ENCODE peak calls at places on chromosome 20, in five cellular contexts. One of them, this sample, is unnamed.

GRCh38 chr20:50788045-50788867 is 6.6 kb upstream of the BCAS4 start:
- DNase-seq in anterior cingulate cortex: no peak
- DNase-seq in activated naive CD8-positive, alpha-beta T cell treated with anti-CD3 and anti-CD28 coated beads for 36 hours: no peak
- DNase-seq in GM12864: no peak
- DNase-seq in GM03348: peak; percentile 70
- DNase-seq in this sample: peak; percentile 60

GRCh38 chr20:37995856-37996625 is 37.2 kb downstream of the TTI1 start:
- DNase-seq in anterior cingulate cortex: no peak
- DNase-seq in activated naive CD8-positive, alpha-beta T cell treated with anti-CD3 and anti-CD28 coated beads for 36 hours: no peak
- DNase-seq in GM12864: no peak
- DNase-seq in GM03348: no peak
- DNase-seq in this sample: no peak

GRCh38 chr20:59253779-59254319 is 46.6 kb upstream of the EDN3 start:
- DNase-seq in anterior cingulate cortex: no peak
- DNase-seq in activated naive CD8-positive, alpha-beta T cell treated with anti-CD3 and anti-CD28 coated beads for 36 hours: peak; percentile 46
- DNase-seq in GM12864: no peak
- DNase-seq in GM03348: no peak
- DNase-seq in this sample: peak; percentile 30

GRCh38 chr20:4320284-4320683 is 304.9 kb upstream of the RNF24 start:
- DNase-seq in anterior cingulate cortex: no peak
- DNase-seq in activated naive CD8-positive, alpha-beta T cell treated with anti-CD3 and anti-CD28 coated beads for 36 hours: no peak
- DNase-seq in GM12864: no peak
- DNase-seq in GM03348: no peak
- DNase-seq in this sample: no peak

GRCh38 chr20:15205023-15205422 is 867.6 kb upstream of the FLRT3 start:
- DNase-seq in anterior cingulate cortex: no peak
- DNase-seq in activated naive CD8-positive, alpha-beta T cell treated with anti-CD3 and anti-CD28 coated beads for 36 hours: no peak
- DNase-seq in GM12864: no peak
- DNase-seq in GM03348: no peak
- DNase-seq in this sample: no peak

GRCh38 chr20:61860588-61860987 is 205.1 kb downstream of the TAF4 start:
- DNase-seq in anterior cingulate cortex: no peak
- DNase-seq in activated naive CD8-positive, alpha-beta T cell treated with anti-CD3 and anti-CD28 coated beads for 36 hours: no peak
- DNase-seq in GM12864: no peak
- DNase-seq in GM03348: no peak
- DNase-seq in this sample: no peak

GRCh38 chr20:63953764-63954429 is 2.3 kb downstream of the UCKL1 start:
- DNase-seq in anterior cingulate cortex: no peak
- DNase-seq in activated naive CD8-positive, alpha-beta T cell treated with anti-CD3 and anti-CD28 coated beads for 36 hours: no peak
- DNase-seq in GM12864: no peak
- DNase-seq in GM03348: no peak
- DNase-seq in this sample: no peak

GRCh38 chr20:64065973-64066341 is 3.0 kb downstream of the TCEA2 start:
- DNase-seq in anterior cingulate cortex: no peak
- DNase-seq in activated naive CD8-positive, alpha-beta T cell treated with anti-CD3 and anti-CD28 coated beads for 36 hours: peak; percentile 69
- DNase-seq in GM12864: peak; percentile 85
- DNase-seq in GM03348: peak; percentile 69
- DNase-seq in this sample: peak; percentile 94

GRCh38 chr20:53774487-53775203 is 181.0 kb upstream of the ZNF217 start:
- DNase-seq in anterior cingulate cortex: no peak
- DNase-seq in activated naive CD8-positive, alpha-beta T cell treated with anti-CD3 and anti-CD28 coated beads for 36 hours: no peak
- DNase-seq in GM12864: no peak
- DNase-seq in GM03348: peak; percentile 84
- DNase-seq in this sample: peak; percentile 41

GRCh38 chr20:33789858-33790182 is 21.3 kb upstream of the CHMP4B start:
- DNase-seq in anterior cingulate cortex: no peak
- DNase-seq in activated naive CD8-positive, alpha-beta T cell treated with anti-CD3 and anti-CD28 coated beads for 36 hours: no peak
- DNase-seq in GM12864: no peak
- DNase-seq in GM03348: no peak
- DNase-seq in this sample: no peak

GRCh38 chr20:34754611-34755010 is 50.5 kb downstream of the TP53INP2 start:
- DNase-seq in anterior cingulate cortex: no peak
- DNase-seq in activated naive CD8-positive, alpha-beta T cell treated with anti-CD3 and anti-CD28 coated beads for 36 hours: no peak
- DNase-seq in GM12864: no peak
- DNase-seq in GM03348: no peak
- DNase-seq in this sample: no peak

GRCh38 chr20:39885975-39886649 is 802.9 kb downstream of the MAFB start:
- DNase-seq in anterior cingulate cortex: no peak
- DNase-seq in activated naive CD8-positive, alpha-beta T cell treated with anti-CD3 and anti-CD28 coated beads for 36 hours: peak; percentile 2
- DNase-seq in GM12864: peak; percentile 3
- DNase-seq in GM03348: peak; percentile 77
- DNase-seq in this sample: peak; percentile 3

GRCh38 chr20:35849726-35850125 is 77.9 kb downstream of the PHF20 start:
- DNase-seq in anterior cingulate cortex: peak; percentile 19
- DNase-seq in activated naive CD8-positive, alpha-beta T cell treated with anti-CD3 and anti-CD28 coated beads for 36 hours: no peak
- DNase-seq in GM12864: no peak
- DNase-seq in GM03348: no peak
- DNase-seq in this sample: no peak

GRCh38 chr20:47540443-47541354 is 39.0 kb downstream of the NCOA3 start:
- DNase-seq in anterior cingulate cortex: no peak
- DNase-seq in activated naive CD8-positive, alpha-beta T cell treated with anti-CD3 and anti-CD28 coated beads for 36 hours: no peak
- DNase-seq in GM12864: no peak
- DNase-seq in GM03348: no peak
- DNase-seq in this sample: no peak

GRCh38 chr20:31835977-31836852 is 9.2 kb downstream of the FOXS1 start:
- DNase-seq in anterior cingulate cortex: peak; percentile 29
- DNase-seq in activated naive CD8-positive, alpha-beta T cell treated with anti-CD3 and anti-CD28 coated beads for 36 hours: peak; percentile 24
- DNase-seq in GM12864: no peak
- DNase-seq in GM03348: peak; percentile 95
- DNase-seq in this sample: peak; percentile 94

GRCh38 chr20:35360033-35360432 is 51.7 kb downstream of the UQCC1 start:
- DNase-seq in anterior cingulate cortex: no peak
- DNase-seq in activated naive CD8-positive, alpha-beta T cell treated with anti-CD3 and anti-CD28 coated beads for 36 hours: no peak
- DNase-seq in GM12864: no peak
- DNase-seq in GM03348: peak; percentile 33
- DNase-seq in this sample: no peak

GRCh38 chr20:10119336-10119735 is 84.5 kb downstream of the ANKEF1 start:
- DNase-seq in anterior cingulate cortex: no peak
- DNase-seq in activated naive CD8-positive, alpha-beta T cell treated with anti-CD3 and anti-CD28 coated beads for 36 hours: no peak
- DNase-seq in GM12864: no peak
- DNase-seq in GM03348: no peak
- DNase-seq in this sample: no peak

GRCh38 chr20:54168961-54169862 is 4.6 kb downstream of the CYP24A1 start:
- DNase-seq in anterior cingulate cortex: no peak
- DNase-seq in activated naive CD8-positive, alpha-beta T cell treated with anti-CD3 and anti-CD28 coated beads for 36 hours: no peak
- DNase-seq in GM12864: no peak
- DNase-seq in GM03348: no peak
- DNase-seq in this sample: no peak

GRCh38 chr20:22795897-22796296 is 211.5 kb upstream of the FOXA2 start:
- DNase-seq in anterior cingulate cortex: no peak
- DNase-seq in activated naive CD8-positive, alpha-beta T cell treated with anti-CD3 and anti-CD28 coated beads for 36 hours: no peak
- DNase-seq in GM12864: no peak
- DNase-seq in GM03348: peak; percentile 67
- DNase-seq in this sample: peak; percentile 76

GRCh38 chr20:24977336-24977735 is 15.2 kb downstream of the APMAP start:
- DNase-seq in anterior cingulate cortex: no peak
- DNase-seq in activated naive CD8-positive, alpha-beta T cell treated with anti-CD3 and anti-CD28 coated beads for 36 hours: no peak
- DNase-seq in GM12864: no peak
- DNase-seq in GM03348: no peak
- DNase-seq in this sample: no peak

GRCh38 chr20:20824924-20825584 is 112.6 kb upstream of the RALGAPA2 start:
- DNase-seq in anterior cingulate cortex: peak; percentile 21
- DNase-seq in activated naive CD8-positive, alpha-beta T cell treated with anti-CD3 and anti-CD28 coated beads for 36 hours: peak; percentile 46
- DNase-seq in GM12864: peak; percentile 8
- DNase-seq in GM03348: peak; percentile 59
- DNase-seq in this sample: peak; percentile 43

GRCh38 chr20:15699431-15700146 is 873.7 kb downstream of the KIF16B start:
- DNase-seq in anterior cingulate cortex: no peak
- DNase-seq in activated naive CD8-positive, alpha-beta T cell treated with anti-CD3 and anti-CD28 coated beads for 36 hours: no peak
- DNase-seq in GM12864: no peak
- DNase-seq in GM03348: no peak
- DNase-seq in this sample: peak; percentile 38

GRCh38 chr20:10792291-10792690 is 118.5 kb upstream of the JAG1 start:
- DNase-seq in anterior cingulate cortex: no peak
- DNase-seq in activated naive CD8-positive, alpha-beta T cell treated with anti-CD3 and anti-CD28 coated beads for 36 hours: no peak
- DNase-seq in GM12864: no peak
- DNase-seq in GM03348: no peak
- DNase-seq in this sample: no peak

GRCh38 chr20:44080646-44081267 is 106.2 kb downstream of the JPH2 start:
- DNase-seq in anterior cingulate cortex: peak; percentile 58
- DNase-seq in activated naive CD8-positive, alpha-beta T cell treated with anti-CD3 and anti-CD28 coated beads for 36 hours: peak; percentile 67
- DNase-seq in GM12864: peak; percentile 55
- DNase-seq in GM03348: peak; percentile 88
- DNase-seq in this sample: peak; percentile 79

GRCh38 chr20:11780765-11781369 is 136.8 kb upstream of the BTBD3 start:
- DNase-seq in anterior cingulate cortex: no peak
- DNase-seq in activated naive CD8-positive, alpha-beta T cell treated with anti-CD3 and anti-CD28 coated beads for 36 hours: no peak
- DNase-seq in GM12864: no peak
- DNase-seq in GM03348: no peak
- DNase-seq in this sample: no peak

GRCh38 chr20:41050361-41051019 is 21.9 kb downstream of the TOP1 start:
- DNase-seq in anterior cingulate cortex: no peak
- DNase-seq in activated naive CD8-positive, alpha-beta T cell treated with anti-CD3 and anti-CD28 coated beads for 36 hours: no peak
- DNase-seq in GM12864: no peak
- DNase-seq in GM03348: peak; percentile 57
- DNase-seq in this sample: no peak

GRCh38 chr20:19407731-19408130 is 195.3 kb downstream of the SLC24A3 start:
- DNase-seq in anterior cingulate cortex: no peak
- DNase-seq in activated naive CD8-positive, alpha-beta T cell treated with anti-CD3 and anti-CD28 coated beads for 36 hours: no peak
- DNase-seq in GM12864: no peak
- DNase-seq in GM03348: no peak
- DNase-seq in this sample: no peak

GRCh38 chr20:61055642-61056041 is 196.4 kb upstream of the CDH4 start:
- DNase-seq in anterior cingulate cortex: no peak
- DNase-seq in activated naive CD8-positive, alpha-beta T cell treated with anti-CD3 and anti-CD28 coated beads for 36 hours: no peak
- DNase-seq in GM12864: no peak
- DNase-seq in GM03348: no peak
- DNase-seq in this sample: no peak

GRCh38 chr20:57589123-57589727 is 28.3 kb downstream of the PCK1 start:
- DNase-seq in anterior cingulate cortex: no peak
- DNase-seq in activated naive CD8-positive, alpha-beta T cell treated with anti-CD3 and anti-CD28 coated beads for 36 hours: no peak
- DNase-seq in GM12864: no peak
- DNase-seq in GM03348: no peak
- DNase-seq in this sample: no peak

GRCh38 chr20:38299963-38300362 is 4.0 kb upstream of the BPI start:
- DNase-seq in anterior cingulate cortex: no peak
- DNase-seq in activated naive CD8-positive, alpha-beta T cell treated with anti-CD3 and anti-CD28 coated beads for 36 hours: no peak
- DNase-seq in GM12864: no peak
- DNase-seq in GM03348: no peak
- DNase-seq in this sample: no peak

GRCh38 chr20:38766071-38766470 is 17.8 kb downstream of the ACTR5 start:
- DNase-seq in anterior cingulate cortex: no peak
- DNase-seq in activated naive CD8-positive, alpha-beta T cell treated with anti-CD3 and anti-CD28 coated beads for 36 hours: no peak
- DNase-seq in GM12864: no peak
- DNase-seq in GM03348: no peak
- DNase-seq in this sample: no peak

GRCh38 chr20:15865553-15865952 is 707.7 kb downstream of the KIF16B start:
- DNase-seq in anterior cingulate cortex: no peak
- DNase-seq in activated naive CD8-positive, alpha-beta T cell treated with anti-CD3 and anti-CD28 coated beads for 36 hours: no peak
- DNase-seq in GM12864: no peak
- DNase-seq in GM03348: no peak
- DNase-seq in this sample: no peak

GRCh38 chr20:15364781-15365180 is 1027.4 kb upstream of the FLRT3 start:
- DNase-seq in anterior cingulate cortex: no peak
- DNase-seq in activated naive CD8-positive, alpha-beta T cell treated with anti-CD3 and anti-CD28 coated beads for 36 hours: no peak
- DNase-seq in GM12864: no peak
- DNase-seq in GM03348: no peak
- DNase-seq in this sample: no peak

GRCh38 chr20:13638162-13638495 is 603 bp downstream of the TASP1 start:
- DNase-seq in anterior cingulate cortex: no peak
- DNase-seq in activated naive CD8-positive, alpha-beta T cell treated with anti-CD3 and anti-CD28 coated beads for 36 hours: no peak
- DNase-seq in GM12864: no peak
- DNase-seq in GM03348: no peak
- DNase-seq in this sample: peak; percentile 24

GRCh38 chr20:19492937-19493336 is 265.1 kb upstream of the RIN2 start:
- DNase-seq in anterior cingulate cortex: no peak
- DNase-seq in activated naive CD8-positive, alpha-beta T cell treated with anti-CD3 and anti-CD28 coated beads for 36 hours: no peak
- DNase-seq in GM12864: no peak
- DNase-seq in GM03348: no peak
- DNase-seq in this sample: no peak

GRCh38 chr20:7723284-7723683 is 217.0 kb downstream of the HAO1 start:
- DNase-seq in anterior cingulate cortex: no peak
- DNase-seq in activated naive CD8-positive, alpha-beta T cell treated with anti-CD3 and anti-CD28 coated beads for 36 hours: no peak
- DNase-seq in GM12864: no peak
- DNase-seq in GM03348: no peak
- DNase-seq in this sample: no peak

GRCh38 chr20:57987659-57988058 is 240.8 kb downstream of the ANKRD60 start:
- DNase-seq in anterior cingulate cortex: no peak
- DNase-seq in activated naive CD8-positive, alpha-beta T cell treated with anti-CD3 and anti-CD28 coated beads for 36 hours: no peak
- DNase-seq in GM12864: no peak
- DNase-seq in GM03348: no peak
- DNase-seq in this sample: no peak

GRCh38 chr20:51342510-51343236 is 199.8 kb downstream of the NFATC2 start:
- DNase-seq in anterior cingulate cortex: no peak
- DNase-seq in activated naive CD8-positive, alpha-beta T cell treated with anti-CD3 and anti-CD28 coated beads for 36 hours: no peak
- DNase-seq in GM12864: no peak
- DNase-seq in GM03348: no peak
- DNase-seq in this sample: no peak

GRCh38 chr20:51978081-51978501 is 175.8 kb upstream of the SALL4 start:
- DNase-seq in anterior cingulate cortex: no peak
- DNase-seq in activated naive CD8-positive, alpha-beta T cell treated with anti-CD3 and anti-CD28 coated beads for 36 hours: no peak
- DNase-seq in GM12864: no peak
- DNase-seq in GM03348: no peak
- DNase-seq in this sample: no peak